ENCODE peak calls at places on chromosome 5, in four cellular contexts. T is CD8-positive, alpha-beta T cell; R is PC-3; G is cardiac muscle cell. H is an unnamed sample.

GRCh38 chr5:84287964-84288363 is 96.7 kb downstream of the EDIL3 start:
- DNase-seq in T (no peak), R (peak; percentile 96), G (no peak), H (no peak)

GRCh38 chr5:77920350-77921046 is 144.4 kb upstream of the TBCA start:
- DNase-seq in T (no peak), R (no peak), G (peak; percentile 7), H (no peak)

GRCh38 chr5:145056805-145057204 is 778.3 kb downstream of the PRELID2 start:
- DNase-seq in T (no peak), R (peak; percentile 3), G (no peak), H (no peak)

GRCh38 chr5:131081371-131081770 is 83.7 kb downstream of the HINT1 start:
- DNase-seq in T (no peak), R (no peak), G (no peak), H (no peak)

GRCh38 chr5:135488727-135489465 is 36.7 kb upstream of the TIFAB start:
- DNase-seq in T (no peak), R (peak; percentile 76), G (peak; percentile 79), H (no peak)

GRCh38 chr5:5419291-5420210 is 2.9 kb upstream of the ICE1 start:
- DNase-seq in T (no peak), R (peak; percentile 77), G (peak; percentile 46), H (no peak)

GRCh38 chr5:154972476-154973080 is 31.7 kb downstream of the MRPL22 start:
- DNase-seq in T (no peak), R (peak; percentile 56), G (peak; percentile 65), H (no peak)

GRCh38 chr5:67165524-67166459 is 30.8 kb downstream of the CD180 start:
- DNase-seq in T (peak; percentile 70), R (peak; percentile 63), G (peak; percentile 84), H (peak; percentile 86)

GRCh38 chr5:53613036-53613435 is 52.6 kb downstream of the NDUFS4 start:
- DNase-seq in T (no peak), R (no peak), G (peak; percentile 3), H (no peak)

GRCh38 chr5:103542441-103542840 is 20.1 kb downstream of the NUDT12 start:
- DNase-seq in T (no peak), R (peak; percentile 17), G (no peak), H (no peak)

GRCh38 chr5:135433626-135434426 is 13.3 kb downstream of the DCANP1 start:
- DNase-seq in T (no peak), R (no peak), G (no peak), H (no peak)

GRCh38 chr5:81989204-81989603 is 17.4 kb downstream of the ATG10 start:
- DNase-seq in T (no peak), R (no peak), G (no peak), H (no peak)

GRCh38 chr5:443239-444151 is 519 bp downstream of the EXOC3 start:
- DNase-seq in T (no peak), R (no peak), G (no peak), H (peak; percentile 7)

GRCh38 chr5:134545070-134545868 is 19.8 kb downstream of the JADE2 start:
- DNase-seq in T (no peak), R (no peak), G (no peak), H (peak; percentile 79)

GRCh38 chr5:53333160-53333559 is 147.3 kb upstream of the FST start:
- DNase-seq in T (no peak), R (peak; percentile 82), G (no peak), H (no peak)

GRCh38 chr5:132313961-132314432 is 19.8 kb downstream of the SLC22A4 start:
- DNase-seq in T (no peak), R (no peak), G (no peak), H (no peak)

GRCh38 chr5:164188733-164189148 is 683.3 kb downstream of the MAT2B start:
- DNase-seq in T (no peak), R (no peak), G (peak; percentile 89), H (no peak)

GRCh38 chr5:76294573-76294972 is 108.5 kb upstream of the IQGAP2 start:
- DNase-seq in T (no peak), R (no peak), G (no peak), H (no peak)

GRCh38 chr5:38424237-38425080 is 132.0 kb downstream of the LIFR start:
- DNase-seq in T (no peak), R (no peak), G (no peak), H (no peak)

GRCh38 chr5:109191153-109191558 is 218.6 kb downstream of the PJA2 start:
- DNase-seq in T (no peak), R (peak; percentile 54), G (no peak), H (no peak)

GRCh38 chr5:72451771-72452505 is 55.3 kb downstream of the ZNF366 start:
- DNase-seq in T (no peak), R (peak; percentile 40), G (no peak), H (peak; percentile 76)

GRCh38 chr5:111783537-111783936 is 26.5 kb upstream of the NREP start:
- DNase-seq in T (no peak), R (no peak), G (no peak), H (no peak)

GRCh38 chr5:33032161-33033085 is 321.3 kb downstream of the NPR3 start:
- DNase-seq in T (no peak), R (no peak), G (no peak), H (no peak)

GRCh38 chr5:149028984-149029383 is 33.9 kb downstream of the SH3TC2 start:
- DNase-seq in T (no peak), R (no peak), G (no peak), H (no peak)

GRCh38 chr5:169895876-169896275 is 84.4 kb downstream of the INSYN2B start:
- DNase-seq in T (no peak), R (no peak), G (no peak), H (peak; percentile 60)

GRCh38 chr5:25448646-25449045 is 803.9 kb upstream of the CDH10 start:
- DNase-seq in T (no peak), R (no peak), G (peak; percentile 7), H (no peak)

GRCh38 chr5:94361161-94361560 is 257.2 kb downstream of the KIAA0825 start:
- DNase-seq in T (no peak), R (no peak), G (no peak), H (no peak)
- H3K4me3 ChIP-seq in T (no peak overlapping the region), R (no peak overlapping the region), G (no peak overlapping the region), H (no peak overlapping the region)

GRCh38 chr5:43008369-43009158 is 31.6 kb downstream of the ANXA2R start:
- DNase-seq in T (peak; percentile 86), R (peak; percentile 98), G (peak; percentile 81), H (peak; percentile 84)
- H3K4me3 ChIP-seq in T (peak overlapping the region; percentile 70), R (peak overlapping the region; percentile 66), G (peak overlapping the region; percentile 41), H (peak overlapping the region; percentile 65)

GRCh38 chr5:55402199-55402598 is 94.4 kb downstream of the MTREX start:
- DNase-seq in T (no peak), R (no peak), G (no peak), H (no peak)
- H3K4me3 ChIP-seq in T (no peak overlapping the region), R (no peak overlapping the region), G (no peak overlapping the region), H (no peak overlapping the region)

GRCh38 chr5:156888520-156888919 is 38.4 kb downstream of the PPP1R2B start:
- DNase-seq in T (no peak), R (no peak), G (no peak), H (no peak)

GRCh38 chr5:156879665-156880285 is 29.7 kb downstream of the PPP1R2B start:
- DNase-seq in T (no peak), R (peak; percentile 13), G (no peak), H (no peak)

DNA sequence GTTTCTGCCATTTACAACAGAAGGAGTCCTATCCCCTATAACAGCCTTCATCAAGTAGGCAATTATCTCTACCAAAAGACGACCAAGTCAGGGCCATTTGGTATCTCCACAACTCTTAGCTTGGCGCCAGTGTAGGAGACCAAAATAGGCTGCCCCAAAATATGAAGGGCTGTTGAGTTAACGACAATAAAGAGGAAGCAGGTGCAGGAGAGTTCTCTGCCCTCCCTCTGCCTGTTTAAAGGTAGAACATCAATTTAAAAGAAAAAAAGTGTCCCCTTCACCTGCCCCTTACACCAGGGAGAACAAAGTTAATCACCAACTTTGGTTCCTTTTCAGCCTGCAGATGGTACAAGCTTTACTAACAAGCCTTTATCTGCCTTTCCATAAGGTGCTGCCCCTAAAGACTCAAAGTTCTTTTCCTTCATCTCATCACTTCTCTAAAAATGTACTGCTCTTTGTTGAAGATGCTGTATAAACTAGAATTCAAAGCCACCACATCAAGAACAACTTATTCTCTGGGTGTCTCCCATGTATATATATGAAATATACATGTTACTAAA is 33.3 kb downstream of the PPP1R2B start:
- DNase-seq in T (no peak), R (no peak), G (no peak), H (no peak)
- H3K4me3 ChIP-seq in T (no peak overlapping the region), R (no peak overlapping the region), G (no peak overlapping the region), H (no peak overlapping the region)

DNA sequence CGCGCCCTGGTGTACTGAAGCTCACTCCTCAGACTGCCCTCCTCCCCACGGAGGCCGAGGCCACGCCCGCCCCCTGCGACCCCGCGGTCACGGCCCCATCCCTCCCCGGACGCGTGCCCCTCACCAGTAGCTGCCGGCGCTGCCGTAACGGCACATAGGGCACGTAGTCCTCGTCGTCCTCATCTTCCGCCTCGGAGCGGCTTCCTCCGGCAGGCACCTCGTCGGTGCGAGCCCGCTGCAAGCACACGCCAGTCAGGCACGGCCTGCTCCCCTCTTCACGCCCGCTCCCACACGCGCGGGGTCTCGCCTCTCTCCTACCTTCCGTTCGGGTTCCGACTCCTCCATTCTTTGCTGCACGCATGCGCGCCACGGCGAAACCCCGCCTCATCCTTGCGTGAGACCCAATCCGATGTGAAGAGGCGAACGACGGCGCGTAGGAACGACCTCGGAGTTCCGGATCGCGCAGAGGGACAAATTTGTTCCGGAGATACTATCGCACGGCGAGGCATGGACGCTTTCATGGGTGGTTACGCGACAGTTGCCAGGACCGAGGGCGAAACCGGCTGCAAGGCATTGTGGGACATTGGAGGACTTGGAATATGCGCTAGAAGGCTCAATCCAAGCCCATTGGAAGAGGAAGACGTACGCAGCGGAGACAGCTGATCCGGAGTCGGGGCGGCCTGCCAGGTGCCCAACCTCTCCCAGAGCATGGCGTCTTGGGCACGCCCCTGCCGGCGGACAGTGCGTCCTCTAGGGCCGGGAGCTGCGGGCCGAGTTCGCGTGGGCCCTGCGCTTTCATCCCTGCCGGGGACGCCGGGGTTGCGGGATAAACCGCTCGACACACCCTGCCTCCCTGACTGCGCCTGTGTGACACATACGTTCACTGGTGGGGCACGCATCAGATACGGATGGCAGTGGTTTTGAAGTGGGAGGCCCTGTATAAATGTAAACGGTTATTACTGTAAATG is at the start of gene DDX41:
- DNase-seq in T (peak; percentile 94), R (peak; percentile 99), G (peak; percentile 99), H (peak; percentile 98)
- H3K4me3 ChIP-seq in T (peak within 1 kb of the TSS; percentile 95), R (peak within 1 kb of the TSS; percentile 98), G (peak within 1 kb of the TSS; percentile 70), H (peak within 1 kb of the TSS; percentile 96)

DNA sequence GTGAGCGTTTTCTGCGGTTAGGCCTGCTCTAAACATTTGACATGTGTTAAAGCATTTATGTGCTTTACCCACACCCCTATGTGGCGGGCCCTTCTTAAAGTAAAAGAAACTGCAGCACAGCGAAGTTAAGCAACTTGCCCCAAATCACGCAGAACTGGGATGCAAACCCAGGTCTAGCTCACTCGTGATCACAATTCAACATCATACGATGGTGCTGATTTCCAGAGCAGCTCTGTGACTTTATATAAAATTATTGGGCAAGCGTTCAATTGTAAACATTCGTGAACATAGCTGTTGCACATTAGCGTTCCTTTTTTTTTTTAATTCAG is 718 bp downstream of the RFESD start:
- DNase-seq in T (no peak), R (no peak), G (no peak), H (no peak)
- H3K4me3 ChIP-seq in T (peak overlapping the region; percentile 77), R (peak overlapping the region; percentile 74), G (peak overlapping the region; percentile 20), H (peak overlapping the region; percentile 71)